ENCODE peak calls at places on chromosomes 7 and 10, in nine cellular contexts. One of them, this sample, is unnamed.

GRCh38 chr10:102009801-102010425 is 46.1 kb downstream of the ARMH3 start:
- DNase-seq in cardiac fibroblast: peak; percentile 95
- DNase-seq in lower lobe of right lung: no peak
- DNase-seq in Panc1: peak; percentile 90
- DNase-seq in neural crest cell: peak; percentile 10
- DNase-seq in prostate gland: peak; percentile 68
- DNase-seq in A549: peak; percentile 88
- DNase-seq in esophagus squamous epithelium: no peak
- DNase-seq in nephron progenitor cell: peak; percentile 34
- DNase-seq in this sample: peak; percentile 45

GRCh38 chr7:45196374-45196773 is 38.8 kb downstream of the RAMP3 start:
- DNase-seq in cardiac fibroblast: no peak
- DNase-seq in lower lobe of right lung: no peak
- DNase-seq in Panc1: no peak
- DNase-seq in neural crest cell: no peak
- DNase-seq in prostate gland: no peak
- DNase-seq in A549: no peak
- DNase-seq in esophagus squamous epithelium: no peak
- DNase-seq in nephron progenitor cell: no peak
- DNase-seq in this sample: no peak

GRCh38 chr7:135925205-135925604 is 52.0 kb downstream of the MTPN start:
- DNase-seq in cardiac fibroblast: peak; percentile 40
- DNase-seq in lower lobe of right lung: no peak
- DNase-seq in Panc1: no peak
- DNase-seq in neural crest cell: no peak
- DNase-seq in prostate gland: no peak
- DNase-seq in A549: no peak
- DNase-seq in esophagus squamous epithelium: no peak
- DNase-seq in nephron progenitor cell: no peak
- DNase-seq in this sample: no peak

GRCh38 chr10:130265542-130265941 is 129.4 kb downstream of the GLRX3 start:
- DNase-seq in cardiac fibroblast: no peak
- DNase-seq in lower lobe of right lung: no peak
- DNase-seq in Panc1: no peak
- DNase-seq in neural crest cell: no peak
- DNase-seq in prostate gland: no peak
- DNase-seq in A549: no peak
- DNase-seq in esophagus squamous epithelium: no peak
- DNase-seq in nephron progenitor cell: no peak
- DNase-seq in this sample: no peak

GRCh38 chr10:48511066-48511854 is 93.6 kb downstream of the ARHGAP22 start:
- DNase-seq in cardiac fibroblast: no peak
- DNase-seq in lower lobe of right lung: no peak
- DNase-seq in Panc1: no peak
- DNase-seq in neural crest cell: no peak
- DNase-seq in prostate gland: no peak
- DNase-seq in A549: no peak
- DNase-seq in esophagus squamous epithelium: no peak
- DNase-seq in nephron progenitor cell: no peak
- DNase-seq in this sample: no peak

GRCh38 chr10:17418249-17418648 is 36.1 kb downstream of the ST8SIA6 start:
- DNase-seq in cardiac fibroblast: no peak
- DNase-seq in lower lobe of right lung: no peak
- DNase-seq in Panc1: no peak
- DNase-seq in neural crest cell: no peak
- DNase-seq in prostate gland: peak; percentile 70
- DNase-seq in A549: no peak
- DNase-seq in esophagus squamous epithelium: no peak
- DNase-seq in nephron progenitor cell: no peak
- DNase-seq in this sample: no peak

GRCh38 chr7:45890902-45891461 is 2.7 kb downstream of the IGFBP1 start:
- DNase-seq in cardiac fibroblast: peak; percentile 70
- DNase-seq in lower lobe of right lung: no peak
- DNase-seq in Panc1: no peak
- DNase-seq in neural crest cell: no peak
- DNase-seq in prostate gland: no peak
- DNase-seq in A549: no peak
- DNase-seq in esophagus squamous epithelium: no peak
- DNase-seq in nephron progenitor cell: peak; percentile 14
- DNase-seq in this sample: peak; percentile 36

GRCh38 chr7:4216016-4216415 is 466.1 kb upstream of the FOXK1 start:
- DNase-seq in cardiac fibroblast: no peak
- DNase-seq in lower lobe of right lung: no peak
- DNase-seq in Panc1: no peak
- DNase-seq in neural crest cell: no peak
- DNase-seq in prostate gland: peak; percentile 16
- DNase-seq in A549: no peak
- DNase-seq in esophagus squamous epithelium: no peak
- DNase-seq in nephron progenitor cell: no peak
- DNase-seq in this sample: no peak

GRCh38 chr7:8261711-8262695 is at the start of gene ICA1:
- DNase-seq in cardiac fibroblast: peak; percentile 10
- DNase-seq in lower lobe of right lung: peak; percentile 80
- DNase-seq in Panc1: no peak
- DNase-seq in neural crest cell: peak; percentile 61
- DNase-seq in prostate gland: peak; percentile 69
- DNase-seq in A549: peak; percentile 39
- DNase-seq in esophagus squamous epithelium: no peak
- DNase-seq in nephron progenitor cell: peak; percentile 81
- DNase-seq in this sample: peak; percentile 91

GRCh38 chr10:50653142-50653541 is 29.4 kb upstream of the SGMS1 start:
- DNase-seq in cardiac fibroblast: peak; percentile 59
- DNase-seq in lower lobe of right lung: no peak
- DNase-seq in Panc1: peak; percentile 13
- DNase-seq in neural crest cell: no peak
- DNase-seq in prostate gland: peak; percentile 15
- DNase-seq in A549: no peak
- DNase-seq in esophagus squamous epithelium: no peak
- DNase-seq in nephron progenitor cell: no peak
- DNase-seq in this sample: peak; percentile 10

GRCh38 chr10:11697718-11698527 is 44.3 kb upstream of the ECHDC3 start:
- DNase-seq in cardiac fibroblast: no peak
- DNase-seq in lower lobe of right lung: no peak
- DNase-seq in Panc1: no peak
- DNase-seq in neural crest cell: no peak
- DNase-seq in prostate gland: no peak
- DNase-seq in A549: no peak
- DNase-seq in esophagus squamous epithelium: no peak
- DNase-seq in nephron progenitor cell: no peak
- DNase-seq in this sample: no peak
- TF ChIP-seq CTCF in cardiac fibroblast: no peak
- TF ChIP-seq CTCF in lower lobe of right lung: no peak
- TF ChIP-seq CTCF in Panc1: peak; percentile 19
- TF ChIP-seq CTCF in neural crest cell: no peak
- TF ChIP-seq CTCF in prostate gland: no peak
- TF ChIP-seq CTCF in A549: peak; percentile 23
- TF ChIP-seq CTCF in esophagus squamous epithelium: no peak
- TF ChIP-seq CTCF in nephron progenitor cell: no peak
- TF ChIP-seq CTCF in this sample: no peak

GRCh38 chr7:34672430-34672829 is 14.4 kb downstream of the NPSR1 start:
- DNase-seq in cardiac fibroblast: peak; percentile 55
- DNase-seq in lower lobe of right lung: no peak
- DNase-seq in Panc1: peak; percentile 58
- DNase-seq in neural crest cell: no peak
- DNase-seq in prostate gland: no peak
- DNase-seq in A549: no peak
- DNase-seq in esophagus squamous epithelium: no peak
- DNase-seq in nephron progenitor cell: no peak
- DNase-seq in this sample: peak; percentile 16

GRCh38 chr7:34677491-34677890 is 19.5 kb downstream of the NPSR1 start:
- DNase-seq in cardiac fibroblast: no peak
- DNase-seq in lower lobe of right lung: no peak
- DNase-seq in Panc1: no peak
- DNase-seq in neural crest cell: no peak
- DNase-seq in prostate gland: no peak
- DNase-seq in A549: no peak
- DNase-seq in esophagus squamous epithelium: no peak
- DNase-seq in nephron progenitor cell: no peak
- DNase-seq in this sample: no peak

GRCh38 chr7:34673066-34673465 is 15.0 kb downstream of the NPSR1 start:
- DNase-seq in cardiac fibroblast: no peak
- DNase-seq in lower lobe of right lung: no peak
- DNase-seq in Panc1: no peak
- DNase-seq in neural crest cell: no peak
- DNase-seq in prostate gland: no peak
- DNase-seq in A549: no peak
- DNase-seq in esophagus squamous epithelium: no peak
- DNase-seq in nephron progenitor cell: no peak
- DNase-seq in this sample: no peak

GRCh38 chr7:34675749-34676374 is 17.8 kb downstream of the NPSR1 start:
- DNase-seq in cardiac fibroblast: peak; percentile 32
- DNase-seq in lower lobe of right lung: no peak
- DNase-seq in Panc1: peak; percentile 13
- DNase-seq in neural crest cell: no peak
- DNase-seq in prostate gland: no peak
- DNase-seq in A549: peak; percentile 48
- DNase-seq in esophagus squamous epithelium: no peak
- DNase-seq in nephron progenitor cell: peak; percentile 35
- DNase-seq in this sample: peak; percentile 66
- TF ChIP-seq CTCF in cardiac fibroblast: peak; percentile 57
- TF ChIP-seq CTCF in lower lobe of right lung: peak; percentile 54
- TF ChIP-seq CTCF in Panc1: peak; percentile 85
- TF ChIP-seq CTCF in neural crest cell: peak; percentile 64
- TF ChIP-seq CTCF in prostate gland: no peak
- TF ChIP-seq CTCF in A549: peak; percentile 69
- TF ChIP-seq CTCF in esophagus squamous epithelium: no peak
- TF ChIP-seq CTCF in nephron progenitor cell: peak; percentile 62
- TF ChIP-seq CTCF in this sample: peak; percentile 85

GRCh38 chr10:71078454-71079145 is 133.8 kb upstream of the UNC5B start:
- DNase-seq in cardiac fibroblast: no peak
- DNase-seq in lower lobe of right lung: no peak
- DNase-seq in Panc1: no peak
- DNase-seq in neural crest cell: no peak
- DNase-seq in prostate gland: peak; percentile 2
- DNase-seq in A549: no peak
- DNase-seq in esophagus squamous epithelium: no peak
- DNase-seq in nephron progenitor cell: no peak
- DNase-seq in this sample: no peak
- TF ChIP-seq CTCF in cardiac fibroblast: no peak
- TF ChIP-seq CTCF in lower lobe of right lung: no peak
- TF ChIP-seq CTCF in Panc1: no peak
- TF ChIP-seq CTCF in neural crest cell: no peak
- TF ChIP-seq CTCF in prostate gland: no peak
- TF ChIP-seq CTCF in A549: no peak
- TF ChIP-seq CTCF in esophagus squamous epithelium: no peak
- TF ChIP-seq CTCF in nephron progenitor cell: no peak
- TF ChIP-seq CTCF in this sample: no peak

GRCh38 chr7:47392241-47392759 is 189.6 kb downstream of the TNS3 start:
- DNase-seq in cardiac fibroblast: peak; percentile 62
- DNase-seq in lower lobe of right lung: no peak
- DNase-seq in Panc1: no peak
- DNase-seq in neural crest cell: no peak
- DNase-seq in prostate gland: no peak
- DNase-seq in A549: no peak
- DNase-seq in esophagus squamous epithelium: no peak
- DNase-seq in nephron progenitor cell: no peak
- DNase-seq in this sample: no peak
- TF ChIP-seq CTCF in cardiac fibroblast: peak; percentile 70
- TF ChIP-seq CTCF in lower lobe of right lung: peak; percentile 45
- TF ChIP-seq CTCF in Panc1: no peak
- TF ChIP-seq CTCF in neural crest cell: no peak
- TF ChIP-seq CTCF in prostate gland: peak; percentile 39
- TF ChIP-seq CTCF in A549: no peak
- TF ChIP-seq CTCF in esophagus squamous epithelium: no peak
- TF ChIP-seq CTCF in nephron progenitor cell: no peak
- TF ChIP-seq CTCF in this sample: no peak

DNA sequence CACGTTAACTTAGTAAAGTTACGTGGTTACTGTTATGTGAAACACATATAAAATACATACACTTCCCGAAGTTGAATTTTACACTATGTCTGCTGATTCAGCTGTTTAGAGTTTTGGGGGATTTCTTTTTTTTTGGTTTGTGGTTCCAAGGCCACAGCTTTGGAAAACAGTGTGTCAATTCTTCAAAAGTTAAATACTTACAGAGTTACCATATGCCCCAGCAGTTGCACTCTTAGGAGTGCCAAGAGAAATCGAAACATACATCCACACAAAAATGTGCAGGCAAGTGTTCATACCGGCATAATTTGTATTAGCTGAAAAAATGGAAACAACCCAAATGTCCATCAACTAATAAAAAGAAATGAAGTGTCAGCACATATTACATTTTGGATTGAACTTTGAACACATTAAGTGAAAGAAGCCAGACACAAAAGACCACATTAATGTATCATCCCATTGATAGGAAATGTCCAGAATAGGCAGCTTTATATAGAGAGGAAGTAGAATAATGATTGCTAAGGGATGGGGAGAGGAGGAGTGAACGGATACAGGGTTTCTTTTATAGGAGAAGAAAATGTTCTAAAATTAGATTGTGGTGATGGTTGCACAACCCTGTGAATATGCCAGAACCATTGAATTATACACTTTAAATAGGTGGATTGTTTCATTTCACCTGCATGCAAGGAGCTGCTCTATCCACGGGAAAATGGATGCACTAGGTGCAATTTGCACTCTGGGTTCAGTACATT is 17.6 kb downstream of the APBB1IP start:
- DNase-seq in cardiac fibroblast: no peak
- DNase-seq in lower lobe of right lung: no peak
- DNase-seq in Panc1: no peak
- DNase-seq in neural crest cell: no peak
- DNase-seq in prostate gland: no peak
- DNase-seq in A549: no peak
- DNase-seq in esophagus squamous epithelium: no peak
- DNase-seq in nephron progenitor cell: no peak
- DNase-seq in this sample: no peak
- TF ChIP-seq CTCF in cardiac fibroblast: no peak
- TF ChIP-seq CTCF in lower lobe of right lung: no peak
- TF ChIP-seq CTCF in Panc1: no peak
- TF ChIP-seq CTCF in neural crest cell: no peak
- TF ChIP-seq CTCF in prostate gland: no peak
- TF ChIP-seq CTCF in A549: no peak
- TF ChIP-seq CTCF in esophagus squamous epithelium: no peak
- TF ChIP-seq CTCF in nephron progenitor cell: no peak
- TF ChIP-seq CTCF in this sample: no peak

This sample was measured in Calu3.